ENCODE peak calls at places on chromosome 6, in four cellular contexts. P is mucosa of descending colon, J is fibroblast of lung, X is GM13976. N is an unnamed sample.

GRCh38 chr6:153170511-153170910 is 39.4 kb upstream of the RGS17 start:
- DNase-seq in P (no peak), J (no peak), X (no peak), N (no peak)

GRCh38 chr6:150720774-150721233 is 121.1 kb downstream of the PLEKHG1 start:
- DNase-seq in P (no peak), J (peak), X (peak), N (no peak)

GRCh38 chr6:15911753-15912504 is 217.0 kb upstream of the MYLIP start:
- DNase-seq in P (no peak), J (no peak), X (no peak), N (no peak)

GRCh38 chr6:83260577-83260976 is 67.4 kb downstream of the RWDD2A start:
- DNase-seq in P (no peak), J (no peak), X (no peak), N (no peak)

GRCh38 chr6:166515072-166515810 is 71.2 kb downstream of the RAMACL start:
- DNase-seq in P (no peak), J (peak), X (no peak), N (no peak)

GRCh38 chr6:16523550-16524379 is 237.5 kb downstream of the ATXN1 start:
- DNase-seq in P (no peak), J (peak), X (no peak), N (no peak)

GRCh38 chr6:126007795-126008194 is 21.5 kb downstream of the TRMT11 start:
- DNase-seq in P (no peak), J (no peak), X (no peak), N (no peak)

GRCh38 chr6:35411066-35411465 is 41.1 kb upstream of the FANCE start:
- DNase-seq in P (no peak), J (no peak), X (no peak), N (no peak)

GRCh38 chr6:47413752-47414516 is 63.7 kb upstream of the CD2AP start:
- DNase-seq in P (no peak), J (peak), X (peak), N (no peak)

GRCh38 chr6:43773981-43774775 is 4.2 kb downstream of the VEGFA start:
- DNase-seq in P (no peak), J (no peak), X (no peak), N (no peak)

GRCh38 chr6:90982581-90982980 is 395.7 kb upstream of the MAP3K7 start:
- DNase-seq in P (no peak), J (no peak), X (no peak), N (no peak)

GRCh38 chr6:73032586-73032985 is 192.7 kb downstream of the KHDC1L start:
- DNase-seq in P (no peak), J (peak), X (no peak), N (no peak)

GRCh38 chr6:35725721-35726438 is 11.0 kb upstream of the ARMC12 start:
- DNase-seq in P (peak), J (peak), X (no peak), N (no peak)

GRCh38 chr6:146578054-146578453 is 20.7 kb upstream of the ADGB start:
- DNase-seq in P (no peak), J (no peak), X (no peak), N (no peak)

GRCh38 chr6:3850451-3851203 is 1.5 kb downstream of the FAM50B start:
- DNase-seq in P (peak), J (no peak), X (peak), N (no peak)

GRCh38 chr6:132614554-132614953 is 9.5 kb downstream of the TAAR2 start:
- DNase-seq in P (no peak), J (no peak), X (no peak), N (no peak)

GRCh38 chr6:36937896-36938295 is 16.6 kb upstream of the PI16 start:
- DNase-seq in P (no peak), J (no peak), X (no peak), N (no peak)

GRCh38 chr6:36753671-36754485 is 56.3 kb downstream of the RAB44 start:
- DNase-seq in P (no peak), J (no peak), X (no peak), N (no peak)

GRCh38 chr6:157822221-157823000 is 635 bp upstream of the SNX9 start:
- DNase-seq in P (peak), J (no peak), X (no peak), N (no peak)

GRCh38 chr6:134539865-134540323 is 222.0 kb upstream of the SGK1 start:
- DNase-seq in P (no peak), J (no peak), X (no peak), N (no peak)

GRCh38 chr6:88910922-88911778 is 52.3 kb downstream of the RNGTT start:
- DNase-seq in P (no peak), J (peak), X (no peak), N (no peak)

GRCh38 chr6:109690740-109691687 is at the start of the genes AK9 and FIG4:
- DNase-seq in P (peak), J (peak), X (peak), N (peak)
- TF ChIP-seq CTCF in P (no peak), J (peak), X (no peak), N (peak)

GRCh38 chr6:52285174-52286068 is 879 bp upstream of the MCM3 start:
- DNase-seq in P (no peak), J (peak), X (no peak), N (no peak)
- TF ChIP-seq CTCF in P (no peak), J (peak), X (no peak), N (peak)

DNA sequence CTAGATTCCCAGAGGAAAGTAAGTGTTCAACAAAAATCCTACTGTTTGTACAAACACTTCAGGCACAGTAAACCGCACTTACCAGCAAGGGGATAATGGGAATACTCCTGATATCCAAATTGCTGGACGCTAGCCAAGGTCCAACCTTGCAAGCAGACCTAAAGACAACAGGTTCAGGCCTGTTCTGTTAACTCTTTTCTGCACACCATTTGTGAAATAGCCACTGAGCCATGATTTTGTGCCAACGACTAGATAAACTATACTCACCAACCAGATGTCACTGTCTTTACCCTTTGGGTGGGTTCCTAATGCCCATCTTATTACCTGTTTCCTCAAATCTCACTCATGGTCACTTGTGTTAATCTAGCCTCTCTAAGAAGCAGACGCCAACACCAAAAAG is 43.5 kb downstream of the GOPC start:
- DNase-seq in P (no peak), J (no peak), X (no peak), N (no peak)
- TF ChIP-seq CTCF in P (no peak), J (no peak), X (no peak), N (no peak)

DNA sequence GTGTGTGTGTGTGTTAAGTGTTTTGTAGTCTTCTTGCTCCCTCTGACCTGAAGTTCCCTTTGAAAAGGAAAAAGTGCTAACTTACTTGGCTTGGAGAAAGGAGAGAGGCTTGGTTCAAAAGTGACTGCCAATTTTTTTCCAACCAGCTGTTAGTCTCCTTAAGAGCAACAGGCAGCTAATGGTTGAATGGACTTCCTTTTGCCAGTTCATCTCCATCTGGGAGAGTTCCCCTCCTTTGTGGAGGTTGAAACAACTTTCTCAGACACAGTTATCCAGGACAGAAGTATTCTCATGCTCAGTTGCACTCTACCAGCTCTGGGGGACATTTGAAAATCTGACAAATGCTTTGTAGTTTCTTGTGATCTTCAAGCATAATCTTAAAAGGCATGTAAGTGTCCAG is 4.5 kb downstream of the RIPOR2 start:
- DNase-seq in P (no peak), J (peak), X (no peak), N (no peak)
- TF ChIP-seq CTCF in P (no peak), J (no peak), X (no peak), N (no peak)

GRCh38 chr6:169640347-169640972 is 61.4 kb downstream of the WDR27 start:
- DNase-seq in P (no peak), J (peak), X (no peak), N (peak)
- TF ChIP-seq CTCF in P (no peak), J (peak), X (no peak), N (no peak)

GRCh38 chr6:51932956-51933355 is 154.5 kb downstream of the PKHD1 start:
- DNase-seq in P (no peak), J (no peak), X (no peak), N (no peak)

GRCh38 chr6:51936536-51936935 is 150.9 kb downstream of the PKHD1 start:
- DNase-seq in P (no peak), J (no peak), X (no peak), N (no peak)

GRCh38 chr6:51936941-51937340 is 150.5 kb downstream of the PKHD1 start:
- DNase-seq in P (no peak), J (no peak), X (no peak), N (no peak)

GRCh38 chr6:51930602-51931001 is 156.8 kb downstream of the PKHD1 start:
- DNase-seq in P (no peak), J (no peak), X (no peak), N (no peak)

DNA sequence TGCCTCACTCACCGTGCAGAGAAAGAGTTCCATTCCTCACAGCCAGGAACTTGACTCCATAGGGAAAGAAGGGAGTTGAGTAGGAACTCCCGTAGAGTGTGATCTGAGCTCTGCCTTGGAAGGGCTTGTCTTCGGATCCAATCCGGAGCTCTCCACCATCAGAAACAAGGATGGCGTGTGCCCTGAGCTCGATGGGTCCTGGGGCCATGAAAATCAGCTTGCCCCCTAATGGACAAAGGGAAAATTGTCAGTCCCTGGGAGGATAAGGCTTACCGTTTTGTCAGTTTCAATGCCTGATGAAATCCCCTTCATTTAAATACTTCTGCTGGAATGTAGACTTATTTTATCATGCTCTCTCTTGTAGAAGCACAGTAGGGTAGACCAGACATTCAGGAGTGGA is 153.3 kb downstream of the PKHD1 start:
- DNase-seq in P (no peak), J (no peak), X (peak), N (no peak)
- TF ChIP-seq CTCF in P (no peak), J (peak), X (peak), N (peak)